ENCODE peak calls at places on chromosomes 12 and 14, in six cellular contexts. Y is ovary, T is A549, I is uterus, J is stomach, X is Peyer's patch. D is an unnamed sample.

GRCh38 chr14:104424406-104425072 is 155.0 kb upstream of the C14orf180 start:
- DNase-seq in T (no peak), J (peak), X (no peak), Y (peak), I (no peak), D (no peak)

GRCh38 chr14:105408592-105408991 is 10.3 kb downstream of the TEX22 start:
- DNase-seq in J (no peak), I (no peak), Y (no peak), T (no peak), X (no peak), D (no peak)

GRCh38 chr12:13071305-13072280 is 27.4 kb downstream of the FAM234B start:
- DNase-seq in J (no peak), I (no peak), T (no peak), Y (no peak), X (no peak), D (no peak)

GRCh38 chr12:76920182-76921014 is 41.6 kb upstream of the CSRP2 start:
- DNase-seq in J (no peak), Y (no peak), X (no peak), I (no peak), T (no peak), D (no peak)

GRCh38 chr12:11651377-11651776 is 1.9 kb downstream of the ETV6 start:
- DNase-seq in I (no peak), J (no peak), X (no peak), Y (no peak), T (no peak), D (no peak)

GRCh38 chr14:95136631-95137030 is 20.7 kb downstream of the DICER1 start:
- DNase-seq in Y (no peak), J (no peak), I (no peak), T (no peak), X (no peak), D (no peak)

GRCh38 chr12:63086149-63086915 is 64.7 kb downstream of the AVPR1A start:
- DNase-seq in I (no peak), T (no peak), X (no peak), Y (no peak), J (peak), D (no peak)

GRCh38 chr12:68304626-68305025 is 27.5 kb downstream of the MDM1 start:
- DNase-seq in T (no peak), J (no peak), I (no peak), Y (no peak), X (no peak), D (no peak)

GRCh38 chr12:34347367-34347766 is 325.1 kb downstream of the ALG10 start:
- DNase-seq in X (no peak), I (no peak), J (no peak), T (peak), Y (no peak), D (peak)

GRCh38 chr12:89709157-89709993 is 737 bp upstream of the ATP2B1 start:
- DNase-seq in I (peak), X (peak), Y (peak), T (peak), J (peak), D (peak)

GRCh38 chr12:89708793-89709156 is at the start of gene ATP2B1:
- DNase-seq in J (peak), T (peak), I (peak), X (peak), Y (peak), D (peak)

GRCh38 chr12:89707623-89707991 is 1.0 kb downstream of the ATP2B1 start:
- DNase-seq in J (no peak), X (peak), Y (no peak), T (no peak), I (peak), D (no peak)

GRCh38 chr12:89706551-89707348 is 1.9 kb downstream of the ATP2B1 start:
- DNase-seq in T (peak), J (no peak), Y (peak), X (no peak), I (peak), D (no peak)

GRCh38 chr12:89707992-89708792 is 446 bp downstream of the ATP2B1 start:
- DNase-seq in X (peak), T (peak), J (peak), Y (peak), I (peak), D (no peak)
- TF ChIP-seq POLR2A in X (no peak), T (peak), J (peak), Y (no peak), I (no peak), D (no peak)

GRCh38 chr12:128825845-128826244 is 2.1 kb upstream of the SLC15A4 start:
- DNase-seq in Y (no peak), X (no peak), I (no peak), T (no peak), J (peak), D (no peak)

GRCh38 chr12:128827724-128828123 is 4.0 kb upstream of the SLC15A4 start:
- DNase-seq in J (peak), Y (no peak), X (no peak), T (no peak), I (no peak), D (no peak)

GRCh38 chr12:128823216-128823915 is 392 bp downstream of the SLC15A4 start:
- DNase-seq in Y (no peak), X (peak), J (no peak), T (no peak), I (no peak), D (peak)

GRCh38 chr12:128820723-128821432 is 2.9 kb downstream of the SLC15A4 start:
- DNase-seq in T (no peak), J (peak), I (no peak), Y (no peak), X (no peak), D (no peak)

DNA sequence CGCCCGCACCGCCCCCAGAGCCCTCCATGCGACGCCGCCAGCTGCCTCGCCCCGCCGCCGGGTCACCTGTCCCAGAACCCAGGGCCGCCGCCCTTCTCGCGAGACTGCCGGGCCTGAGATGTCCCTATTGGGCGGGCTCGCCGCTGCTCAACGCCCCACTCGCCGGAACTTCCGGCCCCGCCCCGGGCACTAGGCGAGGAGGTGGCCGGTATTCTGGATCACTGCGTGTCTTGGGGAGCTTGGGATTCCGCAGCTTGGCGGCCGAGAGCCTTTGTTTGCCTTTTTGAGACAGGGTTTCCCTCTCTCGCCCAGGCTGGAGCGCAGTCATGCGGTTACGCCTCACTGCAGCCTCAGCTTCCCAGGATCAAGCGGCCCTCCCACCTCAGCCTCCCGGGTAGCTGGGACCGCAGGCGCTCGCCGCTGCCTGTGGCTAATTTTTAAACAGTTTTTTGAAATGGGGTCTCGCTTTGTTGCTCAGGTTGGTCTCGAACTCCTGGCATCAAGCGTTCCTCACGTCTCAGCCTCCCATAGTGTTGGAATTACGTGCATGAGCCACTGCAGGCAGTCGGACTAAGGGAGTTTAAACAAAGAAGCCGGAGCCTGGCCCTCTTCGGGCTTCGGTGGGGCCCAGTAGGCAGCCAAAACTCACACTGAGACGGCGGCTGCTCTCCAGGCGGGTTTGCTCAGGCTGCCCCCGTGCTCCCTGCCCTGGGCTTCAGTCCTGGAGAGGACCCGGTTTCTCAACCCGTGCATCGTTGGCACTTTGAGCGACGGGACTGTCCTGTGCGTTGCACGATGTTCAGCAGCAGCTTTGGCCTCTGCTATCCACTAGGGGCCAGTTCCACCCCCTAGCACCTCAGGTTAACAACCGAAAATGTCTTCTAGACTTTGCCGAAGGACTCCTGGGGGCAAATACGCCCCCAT is at the start of gene SLC15A4:
- DNase-seq in Y (peak), X (peak), J (peak), T (peak), I (peak), D (peak)
- TF ChIP-seq POLR2A in Y (peak), X (peak), J (no peak), T (peak), I (peak), D (peak)

GRCh38 chr12:124423683-124424515 is 129.0 kb downstream of the RFLNA start:
- DNase-seq in X (no peak), T (no peak), J (no peak), Y (no peak), I (no peak), D (no peak)

GRCh38 chr12:124422142-124422569 is 127.3 kb downstream of the RFLNA start:
- DNase-seq in X (peak), T (peak), J (peak), Y (peak), I (peak), D (peak)

GRCh38 chr12:124420972-124421674 is 126.2 kb downstream of the RFLNA start:
- DNase-seq in T (no peak), I (peak), J (no peak), Y (no peak), X (no peak), D (no peak)

GRCh38 chr12:124424516-124424905 is 129.6 kb downstream of the RFLNA start:
- DNase-seq in I (no peak), T (no peak), Y (no peak), J (no peak), X (no peak), D (no peak)

DNA sequence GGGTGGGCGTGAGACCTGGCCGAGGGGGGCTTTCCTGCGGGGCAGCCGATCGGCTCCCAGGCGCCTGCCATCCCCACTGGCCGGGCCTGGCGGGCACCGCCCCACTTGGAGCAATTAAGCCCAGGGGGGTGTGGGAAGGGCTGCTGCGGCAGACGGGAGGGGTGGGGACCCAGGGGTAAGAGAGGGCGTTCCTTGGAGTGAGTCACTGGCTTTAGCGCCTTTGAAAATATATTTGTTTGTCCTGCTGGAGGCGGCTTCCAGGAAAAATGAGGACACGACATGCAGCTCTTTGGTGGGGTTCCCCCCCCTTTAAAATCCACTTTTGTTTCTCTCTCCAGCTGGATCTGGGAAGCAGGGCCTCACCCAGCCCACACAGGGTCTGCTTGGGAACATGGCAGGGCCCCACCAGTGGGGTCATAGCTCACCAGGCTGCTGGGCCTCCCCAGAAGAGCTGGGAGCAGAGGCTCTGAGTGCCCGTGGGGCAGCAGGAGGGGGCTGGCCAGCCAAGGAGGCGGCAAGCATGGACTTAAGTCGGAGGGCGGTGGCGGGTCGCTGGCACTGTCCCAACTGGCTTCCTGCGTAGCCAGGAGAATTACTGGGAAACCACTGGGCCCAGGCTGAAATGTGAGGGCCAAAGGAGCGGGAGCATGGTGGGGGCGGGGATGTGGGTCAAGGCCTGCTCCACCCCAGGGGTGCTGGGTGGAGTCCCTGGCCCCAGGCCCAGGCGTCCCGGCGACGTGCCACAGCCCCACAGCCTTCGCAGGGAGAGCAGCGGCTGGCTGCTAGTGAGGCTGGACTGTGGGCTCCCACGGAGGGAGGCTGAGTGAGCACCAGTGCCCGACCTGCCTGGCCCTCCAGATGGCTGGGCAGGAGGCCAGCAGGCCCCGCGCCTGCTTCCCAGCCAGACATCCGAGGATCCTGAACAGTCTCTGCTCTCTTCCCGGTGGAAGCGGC is 128.0 kb downstream of the RFLNA start:
- DNase-seq in X (peak), I (peak), T (peak), Y (peak), J (peak), D (peak)
- TF ChIP-seq POLR2A in X (peak), I (peak), T (peak), Y (no peak), J (no peak), D (peak)

GRCh38 chr12:53299454-53300180 is at the start of gene MYG1:
- DNase-seq in T (peak), X (peak), J (peak), Y (peak), I (peak), D (peak)
- TF ChIP-seq POLR2A in T (peak), X (peak), J (no peak), Y (no peak), I (peak), D (peak)